ENCODE peak calls at places on chromosome X, in nine cellular contexts. N is suprapubic skin, W is H1, R is A549, X is GM12892, F is sigmoid colon, C is ovary, B is H54, I is HCT116. J is an unnamed sample.

GRCh38 chrX:138849521-138849920 is 138.0 kb upstream of the FGF13 start:
- DNase-seq in N (no peak), W (no peak), R (no peak), X (no peak), F (no peak), C (no peak), B (no peak), I (no peak), J (no peak)

GRCh38 chrX:1213971-1214370 is 1.5 kb upstream of the CRLF2 start:
- DNase-seq in N (no peak), W (no peak), R (no peak), X (no peak), F (peak), C (no peak), B (no peak), I (no peak), J (no peak)

GRCh38 chrX:49876750-49877149 is 2.5 kb upstream of the USP27X start:
- DNase-seq in N (no peak), W (no peak), R (peak), X (peak), F (no peak), C (no peak), B (peak), I (peak), J (no peak)

GRCh38 chrX:110004970-110005369 is 2.1 kb downstream of the TMEM164 start:
- DNase-seq in N (no peak), W (no peak), R (no peak), X (no peak), F (no peak), C (no peak), B (no peak), I (no peak), J (no peak)

GRCh38 chrX:18288716-18289115 is 65.8 kb downstream of the SCML2 start:
- DNase-seq in N (no peak), W (no peak), R (no peak), X (no peak), F (no peak), C (no peak), B (no peak), I (no peak), J (no peak)

GRCh38 chrX:41688835-41689234 is at the start of gene GPR34:
- DNase-seq in N (no peak), W (no peak), R (no peak), X (no peak), F (no peak), C (no peak), B (no peak), I (no peak), J (no peak)

GRCh38 chrX:39821011-39821708 is 276.6 kb downstream of the BCOR start:
- DNase-seq in N (no peak), W (no peak), R (peak), X (peak), F (no peak), C (peak), B (no peak), I (no peak), J (no peak)

GRCh38 chrX:131146702-131147101 is 88.6 kb downstream of the ARHGAP36 start:
- DNase-seq in N (no peak), W (no peak), R (no peak), X (no peak), F (no peak), C (no peak), B (no peak), I (no peak), J (no peak)

GRCh38 chrX:51847463-51847862 is 46.0 kb upstream of the MAGED1 start:
- DNase-seq in N (no peak), W (no peak), R (no peak), X (no peak), F (no peak), C (no peak), B (no peak), I (no peak), J (no peak)

GRCh38 chrX:2410279-2411020 is 90.3 kb downstream of the DHRSX start:
- DNase-seq in N (no peak), W (no peak), R (peak), X (no peak), F (no peak), C (no peak), B (no peak), I (no peak), J (peak)

GRCh38 chrX:145823132-145823531 is 5.5 kb downstream of the SLITRK2 start:
- DNase-seq in N (no peak), W (no peak), R (no peak), X (no peak), F (no peak), C (no peak), B (no peak), I (no peak), J (no peak)

GRCh38 chrX:70033348-70033747 is 16.4 kb downstream of the AWAT2 start:
- DNase-seq in N (no peak), W (no peak), R (peak), X (no peak), F (no peak), C (no peak), B (peak), I (peak), J (no peak)

GRCh38 chrX:97267376-97267775 is 383.7 kb downstream of the RPA4 start:
- DNase-seq in N (no peak), W (no peak), R (no peak), X (no peak), F (no peak), C (no peak), B (no peak), I (no peak), J (no peak)

GRCh38 chrX:33908074-33908473 is 224.0 kb downstream of the FAM47A start:
- DNase-seq in N (no peak), W (no peak), R (no peak), X (no peak), F (no peak), C (no peak), B (no peak), I (no peak), J (no peak)

GRCh38 chrX:84747516-84747915 is 245.3 kb upstream of the HDX start:
- DNase-seq in N (no peak), W (no peak), R (no peak), X (no peak), F (no peak), C (no peak), B (no peak), I (no peak), J (no peak)

GRCh38 chrX:136292656-136293055 is 8.1 kb upstream of the ADGRG4 start:
- DNase-seq in N (no peak), W (no peak), R (no peak), X (no peak), F (no peak), C (no peak), B (no peak), I (no peak), J (no peak)

GRCh38 chrX:42524374-42524773 is 253.6 kb downstream of the PPP1R2C start:
- DNase-seq in N (no peak), W (no peak), R (no peak), X (no peak), F (no peak), C (no peak), B (no peak), I (peak), J (no peak)

GRCh38 chrX:2767631-2768455 is 16.0 kb downstream of the XG start:
- DNase-seq in N (peak), W (no peak), R (peak), X (no peak), F (peak), C (no peak), B (peak), I (peak), J (peak)

GRCh38 chrX:35339796-35340195 is 397.2 kb downstream of the FAM47B start:
- DNase-seq in N (no peak), W (no peak), R (no peak), X (no peak), F (no peak), C (no peak), B (no peak), I (no peak), J (no peak)

GRCh38 chrX:13109811-13110210 is 65.4 kb upstream of the FAM9C start:
- DNase-seq in N (no peak), W (no peak), R (no peak), X (no peak), F (no peak), C (no peak), B (no peak), I (no peak), J (no peak)

GRCh38 chrX:13115457-13115856 is 71.0 kb upstream of the FAM9C start:
- DNase-seq in N (no peak), W (no peak), R (no peak), X (no peak), F (no peak), C (no peak), B (no peak), I (no peak), J (no peak)

GRCh38 chrX:13112499-13112898 is 68.1 kb upstream of the FAM9C start:
- DNase-seq in N (no peak), W (no peak), R (no peak), X (no peak), F (no peak), C (no peak), B (no peak), I (no peak), J (no peak)

DNA sequence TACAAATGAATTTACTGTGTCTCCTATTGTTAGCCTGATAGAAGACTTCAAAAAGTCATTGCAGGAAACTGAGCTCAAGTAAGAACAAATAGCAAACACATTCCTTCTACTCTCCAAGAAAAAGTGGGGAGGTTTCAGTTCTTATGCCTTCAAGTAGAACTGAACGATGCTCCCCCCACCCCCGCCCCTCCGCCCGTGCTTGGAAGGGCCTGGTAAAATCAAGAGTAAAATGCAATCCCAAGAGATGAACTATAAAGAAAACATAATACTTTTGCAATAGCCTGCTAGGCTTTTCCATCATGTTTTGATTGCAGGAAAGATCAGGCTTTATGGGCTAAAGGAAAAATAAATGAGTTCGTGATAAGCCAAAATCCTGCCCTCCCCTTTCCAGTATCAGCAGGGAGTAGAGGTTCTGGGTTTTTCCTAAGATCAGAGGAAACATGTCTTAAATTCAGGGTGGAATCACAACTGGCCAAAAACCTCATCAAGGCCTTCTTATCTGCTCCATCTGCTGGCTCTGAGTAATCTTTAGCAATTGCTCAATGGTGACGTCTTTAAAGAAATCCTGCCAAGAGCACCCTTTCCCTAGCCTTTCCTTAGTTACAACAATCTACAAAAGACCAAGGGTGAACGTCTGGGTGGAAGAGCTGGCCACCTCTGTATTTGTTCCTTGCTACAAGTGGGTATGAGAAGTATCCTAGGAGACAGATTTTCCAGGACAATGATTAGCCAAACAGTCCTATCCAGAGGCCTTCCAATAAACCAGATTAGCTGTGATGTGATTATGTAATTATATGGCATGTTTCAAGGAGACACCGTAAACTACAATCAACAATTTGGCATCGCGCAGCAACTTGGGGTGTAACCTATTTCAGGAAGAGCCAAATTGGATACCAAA is 66.3 kb upstream of the FAM9C start:
- DNase-seq in N (no peak), W (no peak), R (peak), X (no peak), F (peak), C (peak), B (no peak), I (peak), J (peak)
- TF ChIP-seq POLR2A in N (no peak), W (no peak), R (no peak), X (no peak), F (no peak), C (no peak), B (no peak), I (no peak), J (no peak)

GRCh38 chrX:123764967-123765871 is 32.4 kb upstream of the THOC2 start:
- DNase-seq in N (peak), W (peak), R (peak), X (peak), F (peak), C (peak), B (peak), I (peak), J (peak)
- TF ChIP-seq POLR2A in N (no peak), W (peak), R (peak), X (peak), F (no peak), C (no peak), B (peak), I (no peak), J (no peak)

GRCh38 chrX:120560842-120561633 is at the start of gene CUL4B:
- DNase-seq in N (peak), W (peak), R (peak), X (peak), F (peak), C (peak), B (peak), I (peak), J (peak)
- TF ChIP-seq POLR2A in N (peak), W (peak), R (peak), X (peak), F (peak), C (peak), B (peak), I (no peak), J (no peak)

GRCh38 chrX:45768666-45769065 is 568.0 kb upstream of the DIPK2B start:
- DNase-seq in N (no peak), W (no peak), R (no peak), X (no peak), F (no peak), C (no peak), B (no peak), I (no peak), J (no peak)

GRCh38 chrX:45774961-45775360 is 574.3 kb upstream of the DIPK2B start:
- DNase-seq in N (no peak), W (no peak), R (no peak), X (no peak), F (peak), C (peak), B (no peak), I (no peak), J (no peak)

GRCh38 chrX:45769919-45770582 is 569.4 kb upstream of the DIPK2B start:
- DNase-seq in N (peak), W (no peak), R (peak), X (peak), F (peak), C (peak), B (no peak), I (no peak), J (peak)

GRCh38 chrX:45771560-45772340 is 571.1 kb upstream of the DIPK2B start:
- DNase-seq in N (no peak), W (no peak), R (no peak), X (no peak), F (no peak), C (no peak), B (no peak), I (no peak), J (no peak)

DNA sequence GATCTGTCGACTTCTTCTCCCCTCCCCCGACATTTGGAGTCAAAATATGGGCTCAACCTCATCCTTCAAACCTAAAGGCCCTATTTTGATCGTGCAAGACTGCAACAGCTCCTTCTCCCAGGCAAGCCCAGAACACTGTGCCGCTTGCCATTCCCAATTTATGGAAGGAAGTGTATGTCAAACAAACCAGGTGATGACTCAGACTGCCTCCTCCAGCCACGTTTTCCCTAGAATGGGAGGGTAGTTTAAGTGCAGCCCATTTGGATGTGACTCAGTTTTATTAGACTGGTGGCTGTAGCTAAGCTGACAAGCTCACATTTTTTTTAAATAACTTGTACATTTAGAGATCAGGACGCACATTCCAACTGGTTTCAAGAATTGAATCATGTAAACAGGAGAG is 570.4 kb upstream of the DIPK2B start:
- DNase-seq in N (no peak), W (no peak), R (peak), X (no peak), F (peak), C (peak), B (no peak), I (peak), J (no peak)
- TF ChIP-seq POLR2A in N (peak), W (no peak), R (no peak), X (no peak), F (no peak), C (no peak), B (peak), I (no peak), J (no peak)

GRCh38 chrX:74536142-74537010 is 78.0 kb downstream of the RLIM start:
- DNase-seq in N (peak), W (no peak), R (peak), X (peak), F (peak), C (peak), B (peak), I (no peak), J (peak)
- TF ChIP-seq POLR2A in N (no peak), W (no peak), R (no peak), X (no peak), F (no peak), C (peak), B (peak), I (no peak), J (no peak)

GRCh38 chrX:155216179-155216939 is at the start of gene VBP1:
- DNase-seq in N (peak), W (peak), R (peak), X (peak), F (peak), C (peak), B (peak), I (peak), J (peak)
- TF ChIP-seq POLR2A in N (no peak), W (peak), R (peak), X (peak), F (no peak), C (peak), B (peak), I (no peak), J (no peak)

GRCh38 chrX:107699611-107700010 is 71.3 kb downstream of the PRPS1 start:
- DNase-seq in N (no peak), W (no peak), R (no peak), X (no peak), F (peak), C (peak), B (no peak), I (no peak), J (peak)

GRCh38 chrX:107701493-107702121 is 73.3 kb downstream of the PRPS1 start:
- DNase-seq in N (no peak), W (no peak), R (no peak), X (no peak), F (peak), C (peak), B (no peak), I (no peak), J (no peak)

GRCh38 chrX:107704181-107704580 is 71.4 kb downstream of the TSC22D3 start:
- DNase-seq in N (no peak), W (no peak), R (no peak), X (no peak), F (no peak), C (peak), B (no peak), I (no peak), J (peak)

GRCh38 chrX:107700802-107701201 is 72.5 kb downstream of the PRPS1 start:
- DNase-seq in N (no peak), W (no peak), R (no peak), X (no peak), F (no peak), C (no peak), B (no peak), I (no peak), J (no peak)

DNA sequence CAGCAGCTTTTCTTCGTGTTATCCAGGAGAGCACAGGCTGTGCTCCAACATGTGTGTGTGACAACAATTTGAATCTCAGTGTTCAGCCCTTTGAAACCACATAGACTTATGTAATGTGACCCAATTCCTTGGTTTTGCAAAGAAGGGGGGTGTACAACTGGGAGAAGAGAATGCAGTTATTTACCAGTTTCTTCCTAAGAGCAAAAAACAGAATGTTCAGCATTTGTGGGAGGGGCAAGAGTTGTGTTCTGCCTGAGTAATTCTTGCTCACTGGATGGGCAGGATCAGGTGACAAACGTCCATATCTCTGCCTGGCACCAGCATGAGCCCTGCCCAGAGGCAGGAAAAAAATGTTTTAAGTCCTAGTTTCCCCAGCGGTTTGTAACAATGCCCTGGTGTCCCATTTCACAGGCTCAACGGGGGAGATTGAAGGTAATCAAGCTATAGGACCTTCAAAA is 72.0 kb downstream of the PRPS1 start:
- DNase-seq in N (no peak), W (no peak), R (no peak), X (no peak), F (peak), C (peak), B (peak), I (no peak), J (peak)
- TF ChIP-seq POLR2A in N (no peak), W (no peak), R (no peak), X (no peak), F (no peak), C (no peak), B (no peak), I (no peak), J (no peak)

J was measured in lower leg skin.